ENCODE peak calls at places on chromosome 2, in seven cellular contexts. T is heart right ventricle, N is adrenal gland, R is ascending aorta, X is gastrocnemius medialis, O is tibial artery, S is cardiac muscle cell. G is an unnamed sample. For H3K36me3 and H3K9me3, the result is how much of the 10 kb centered on the place peaks cover.

GRCh38 chr2:38261569-38262513 is 115.2 kb downstream of the ATL2 start:
- DNase-seq in O (peak), N (no peak), R (no peak), X (no peak), T (no peak), S (no peak), G (no peak)

GRCh38 chr2:7994397-7994951 is 687.4 kb upstream of the ID2 start:
- DNase-seq in S (no peak), R (no peak), T (peak), O (no peak), X (no peak), N (no peak), G (no peak)

GRCh38 chr2:127525692-127526141 is 572 bp downstream of the IWS1 start:
- DNase-seq in R (no peak), O (no peak), N (no peak), X (no peak), S (peak), T (no peak), G (no peak)

GRCh38 chr2:177078416-177078815 is 134.2 kb upstream of the HNRNPA3 start:
- DNase-seq in S (peak), R (no peak), O (no peak), T (peak), N (no peak), X (peak), G (no peak)

GRCh38 chr2:167196461-167197252 is 308.4 kb downstream of the XIRP2 start:
- DNase-seq in S (peak), X (peak), R (no peak), T (no peak), O (no peak), N (peak), G (no peak)

GRCh38 chr2:133884739-133885381 is 316.6 kb upstream of the NCKAP5 start:
- DNase-seq in S (peak), X (no peak), R (no peak), N (no peak), T (no peak), O (no peak), G (no peak)

GRCh38 chr2:218883491-218884490 is 3.1 kb downstream of the WNT10A start:
- DNase-seq in X (no peak), R (no peak), O (no peak), N (no peak), T (no peak), S (no peak), G (no peak)

GRCh38 chr2:160167089-160167488 is 33.0 kb downstream of the ITGB6 start:
- DNase-seq in S (no peak), X (no peak), O (no peak), T (no peak), R (no peak), N (no peak), G (no peak)

GRCh38 chr2:158464426-158465281 is 7.9 kb downstream of the PKP4 start:
- DNase-seq in R (no peak), O (no peak), N (no peak), S (peak), T (no peak), X (no peak), G (no peak)

GRCh38 chr2:52724585-52724984 is 1043.0 kb upstream of the CHAC2 start:
- DNase-seq in S (no peak), T (no peak), O (no peak), X (no peak), R (no peak), N (no peak), G (no peak)

GRCh38 chr2:182866461-182867369 is at the start of gene FRZB:
- DNase-seq in O (peak), R (peak), S (peak), T (peak), X (peak), N (peak), G (no peak)

GRCh38 chr2:134244091-134244490 is 9.8 kb upstream of the MGAT5 start:
- DNase-seq in T (no peak), N (no peak), X (no peak), S (no peak), R (no peak), O (no peak), G (no peak)

GRCh38 chr2:205700331-205701132 is 18.2 kb downstream of the NRP2 start:
- DNase-seq in X (peak), N (peak), O (no peak), R (no peak), S (peak), T (no peak), G (no peak)

GRCh38 chr2:169069341-169069740 is at the start of gene DHRS9:
- DNase-seq in R (no peak), T (no peak), O (no peak), S (peak), N (no peak), X (no peak), G (no peak)

GRCh38 chr2:176424756-176425155 is 155.5 kb downstream of the MTX2 start:
- DNase-seq in O (no peak), X (no peak), S (no peak), T (no peak), R (no peak), N (no peak), G (no peak)

GRCh38 chr2:107569496-107569895 is 257.2 kb upstream of the RGPD4 start:
- DNase-seq in N (no peak), S (no peak), O (no peak), T (no peak), R (no peak), X (no peak), G (no peak)

GRCh38 chr2:192978317-192978874 is 783.7 kb upstream of the TMEFF2 start:
- DNase-seq in O (no peak), X (no peak), N (no peak), S (no peak), R (no peak), T (no peak), G (no peak)

GRCh38 chr2:224263571-224264043 is 138.3 kb downstream of the FAM124B start:
- DNase-seq in N (no peak), O (no peak), R (no peak), X (no peak), T (no peak), S (peak), G (no peak)

GRCh38 chr2:118003396-118003824 is 10.5 kb downstream of the CCDC93 start:
- DNase-seq in O (peak), N (peak), S (peak), R (no peak), X (peak), T (no peak), G (no peak)

GRCh38 chr2:9554841-9555337 is 741 bp downstream of the ADAM17 start:
- DNase-seq in X (no peak), S (peak), T (no peak), R (no peak), N (peak), O (peak), G (no peak)

GRCh38 chr2:186639939-186640338 is 50.1 kb downstream of the ITGAV start:
- DNase-seq in R (no peak), T (no peak), O (no peak), X (no peak), N (no peak), S (no peak), G (no peak)

GRCh38 chr2:96089356-96090180 is 26.8 kb downstream of the ADRA2B start:
- DNase-seq in X (no peak), T (peak), N (peak), S (no peak), O (no peak), R (no peak), G (no peak)

GRCh38 chr2:127640082-127641072 is 5.6 kb upstream of the GPR17 start:
- DNase-seq in X (no peak), O (no peak), S (no peak), R (no peak), T (peak), N (no peak), G (no peak)

GRCh38 chr2:207734264-207734635 is 22.8 kb downstream of the CCNYL1 start:
- DNase-seq in X (no peak), N (no peak), O (no peak), S (peak), R (no peak), T (no peak), G (no peak)

GRCh38 chr2:120441744-120442471 is 96.0 kb downstream of the INHBB start:
- DNase-seq in T (peak), N (no peak), S (peak), R (no peak), O (no peak), X (no peak), G (no peak)

GRCh38 chr2:10918661-10919414 is 7.1 kb downstream of the KCNF1 start:
- DNase-seq in O (no peak), S (peak), N (peak), T (peak), X (no peak), R (no peak), G (no peak)

GRCh38 chr2:26687328-26687727 is 5.2 kb upstream of the KCNK3 start:
- DNase-seq in S (no peak), O (no peak), R (no peak), N (no peak), T (no peak), X (no peak), G (no peak)

GRCh38 chr2:53202063-53202462 is 565.5 kb upstream of the CHAC2 start:
- DNase-seq in N (no peak), O (no peak), S (peak), T (no peak), R (no peak), X (no peak), G (no peak)

GRCh38 chr2:239728751-239729150 is 296.4 kb downstream of the NDUFA10 start:
- DNase-seq in X (no peak), N (no peak), O (no peak), T (no peak), S (no peak), R (no peak), G (no peak)

GRCh38 chr2:164112105-164112504 is 376.3 kb upstream of the FIGN start:
- DNase-seq in S (no peak), X (no peak), O (no peak), R (no peak), T (no peak), N (no peak), G (no peak)
- H3K27ac ChIP-seq in S (no peak), X (no peak), O (no peak), R (no peak), T (no peak), N (no peak), G (no peak)

GRCh38 chr2:237758165-237758564 is 40.4 kb upstream of the RBM44 start:
- DNase-seq in R (no peak), X (no peak), T (no peak), N (no peak), O (no peak), S (no peak), G (no peak)

GRCh38 chr2:237760506-237761502 is 37.8 kb upstream of the RBM44 start:
- DNase-seq in N (peak), S (no peak), O (no peak), T (no peak), X (no peak), R (no peak), G (no peak)

GRCh38 chr2:237754849-237755248 is 43.7 kb upstream of the RBM44 start:
- DNase-seq in O (no peak), N (peak), R (no peak), T (no peak), S (no peak), X (no peak), G (no peak)

GRCh38 chr2:237759176-237759575 is 39.4 kb upstream of the RBM44 start:
- DNase-seq in O (no peak), T (no peak), N (peak), R (no peak), S (no peak), X (no peak), G (no peak)

GRCh38 chr2:237757616-237758015 is 41.0 kb upstream of the RBM44 start:
- DNase-seq in S (no peak), T (no peak), O (no peak), X (no peak), R (no peak), N (no peak), G (no peak)
- H3K36me3 ChIP-seq in S (under half), T (half or more), O (half or more), X (half or more), R (half or more), N (half or more), G (half or more)

DNA sequence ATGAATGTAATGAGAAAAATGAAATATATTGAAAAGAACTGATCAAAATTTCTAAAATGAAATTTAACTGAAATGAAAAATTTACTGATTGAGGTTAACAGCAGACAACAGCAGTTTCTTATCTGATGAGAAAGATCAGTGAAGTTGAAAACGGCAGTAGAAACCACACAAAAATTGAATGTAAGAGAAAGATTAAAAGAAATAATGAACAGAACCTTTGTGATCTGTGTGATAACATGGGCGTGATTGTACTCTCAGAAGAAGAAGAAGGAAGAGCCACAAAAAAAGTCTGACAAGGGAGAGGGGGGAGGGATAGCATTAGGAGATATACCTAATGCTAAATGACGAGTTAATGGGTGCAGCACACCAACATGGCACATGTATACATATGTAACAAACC is 45.2 kb downstream of the FAM117B start:
- DNase-seq in N (no peak), S (no peak), R (no peak), T (no peak), O (no peak), X (no peak), G (no peak)
- H3K9me3 ChIP-seq in N (under half), S (under half), R (under half), T (under half), O (under half), X (under half), G (under half)

GRCh38 chr2:200618590-200619021 is 32.8 kb downstream of the AOX1 start:
- DNase-seq in T (no peak), R (no peak), N (no peak), X (no peak), S (peak), O (no peak), G (no peak)
- H3K27ac ChIP-seq in T (no peak), R (no peak), N (no peak), X (no peak), S (no peak), O (no peak), G (no peak)

DNA sequence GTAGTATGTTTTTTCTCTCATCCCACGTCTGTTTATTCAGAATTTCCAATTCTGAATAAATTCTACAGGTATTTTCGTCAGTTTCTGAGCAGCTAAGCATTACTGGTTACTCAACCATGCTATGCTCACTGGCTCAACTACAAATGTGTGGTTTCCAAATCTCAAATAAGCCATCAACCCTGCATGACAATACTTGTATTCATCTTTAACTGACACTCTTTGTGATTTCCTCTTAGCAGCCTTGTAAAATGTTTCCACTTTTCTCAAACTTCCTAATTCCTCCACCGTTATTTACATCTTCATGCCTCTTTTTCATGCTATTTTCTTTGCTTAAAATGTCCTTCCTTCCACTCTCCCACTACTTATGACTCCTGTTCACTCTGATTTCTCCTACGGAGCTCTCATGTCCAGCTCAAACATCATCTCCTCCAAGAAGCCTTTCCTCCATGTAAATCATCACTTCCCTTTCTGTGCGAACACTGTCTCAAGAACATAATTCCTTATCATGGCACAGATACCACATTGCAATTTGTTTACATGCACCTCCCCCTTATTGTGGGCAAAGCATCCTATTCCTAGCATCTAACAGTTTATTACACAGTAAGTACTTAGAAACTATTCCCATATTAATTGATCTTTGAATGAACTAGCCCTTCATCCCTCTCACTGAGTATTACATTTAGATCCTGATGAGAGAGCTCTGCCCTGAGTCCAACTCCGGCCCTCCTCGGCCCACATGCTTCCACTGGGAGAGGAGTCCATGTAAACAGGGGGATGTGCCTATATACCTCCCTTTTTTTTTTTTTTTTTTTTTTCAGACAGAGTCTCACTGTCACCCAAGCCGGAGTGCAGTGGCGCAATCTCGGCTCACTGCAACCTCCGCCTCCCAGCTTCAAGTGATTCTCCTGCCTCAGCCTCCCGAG is 10.4 kb downstream of the CCDC88A start:
- DNase-seq in R (no peak), S (peak), O (no peak), N (no peak), X (no peak), T (no peak), G (no peak)
- H3K36me3 ChIP-seq in R (under half), S (under half), O (under half), N (under half), X (under half), T (under half), G (under half)

DNA sequence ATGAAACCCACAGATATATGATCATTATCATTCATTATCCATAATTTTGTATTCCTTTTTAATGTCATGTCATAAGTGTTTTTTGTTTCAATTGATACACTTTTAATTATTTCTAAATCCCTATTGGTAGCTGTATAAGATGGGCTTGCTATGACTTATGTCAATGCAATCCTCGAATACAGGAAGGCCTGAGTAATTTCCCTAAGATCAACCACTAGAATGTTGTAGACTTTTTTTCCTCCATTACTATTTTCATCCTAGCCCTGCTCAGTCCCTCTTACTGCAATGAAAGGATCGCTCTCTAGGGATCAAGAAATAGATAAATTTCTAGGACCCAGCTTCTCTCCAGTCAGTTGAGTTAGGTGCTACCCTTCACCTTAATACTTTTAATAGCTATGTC is 186.3 kb downstream of the KCNE4 start:
- DNase-seq in T (no peak), N (no peak), X (no peak), O (no peak), S (no peak), R (no peak), G (no peak)
- H3K9me3 ChIP-seq in T (under half), N (under half), X (under half), O (under half), S (under half), R (under half), G (under half)

GRCh38 chr2:100921685-100922161 is 80.4 kb upstream of the RPL31 start:
- DNase-seq in T (no peak), O (no peak), R (no peak), X (no peak), S (peak), N (no peak), G (no peak)

GRCh38 chr2:100924122-100924519 is 78.0 kb upstream of the RPL31 start:
- DNase-seq in S (peak), N (no peak), R (no peak), T (no peak), O (no peak), X (no peak), G (no peak)

GRCh38 chr2:100923461-100924020 is 78.5 kb upstream of the RPL31 start:
- DNase-seq in N (no peak), R (no peak), O (no peak), X (no peak), T (no peak), S (no peak), G (no peak)

GRCh38 chr2:100928235-100928634 is 73.9 kb upstream of the RPL31 start:
- DNase-seq in N (peak), S (no peak), R (no peak), O (no peak), X (no peak), T (no peak), G (no peak)

DNA sequence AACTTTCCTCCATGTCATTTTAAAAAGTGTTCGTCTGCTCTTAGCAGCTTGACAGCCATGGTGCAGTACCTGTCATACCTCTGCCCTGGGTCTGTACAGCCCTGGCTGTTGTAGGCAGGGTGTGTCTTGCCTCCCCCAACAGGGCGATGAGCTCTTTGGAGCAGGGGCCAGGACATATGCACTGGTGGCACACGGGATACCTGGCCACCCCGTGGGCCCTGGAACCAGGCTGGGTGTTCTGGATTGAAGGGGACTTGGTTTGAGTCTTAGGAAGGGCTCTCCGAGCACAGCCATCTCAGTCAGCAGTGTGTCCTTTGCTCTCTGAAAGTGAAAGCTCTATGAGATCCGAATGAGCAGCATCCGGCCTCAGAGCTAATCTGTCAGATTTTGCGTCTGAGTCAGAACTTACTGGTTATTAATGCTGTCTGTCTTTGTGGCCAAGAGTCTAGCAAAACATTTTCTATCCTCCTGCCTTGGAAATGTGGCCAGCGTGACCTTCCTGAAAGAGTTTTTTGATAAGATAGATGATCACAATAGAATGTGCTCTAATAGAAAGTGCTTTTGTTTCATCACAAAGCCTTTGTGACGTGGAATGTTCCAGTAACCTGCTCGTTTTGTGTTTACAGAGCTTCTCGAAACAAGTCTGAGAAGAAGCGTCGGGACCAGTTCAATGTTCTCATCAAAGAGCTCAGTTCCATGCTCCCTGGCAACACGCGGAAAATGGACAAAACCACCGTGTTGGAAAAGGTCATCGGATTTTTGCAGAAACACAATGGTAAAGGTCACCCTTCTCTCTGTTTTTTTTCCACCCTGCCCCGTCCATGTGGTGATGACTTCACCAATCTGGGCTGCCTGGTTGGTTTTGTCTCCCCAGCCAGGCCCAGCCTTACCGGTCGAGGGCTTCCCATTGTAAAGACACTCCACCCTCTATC is 77.3 kb upstream of the RPL31 start:
- DNase-seq in R (no peak), S (peak), T (no peak), X (no peak), N (peak), O (no peak), G (no peak)
- H3K27ac ChIP-seq in R (peak), S (no peak), T (peak), X (no peak), N (peak), O (peak), G (peak)